ENCODE peak calls at places on chromosomes 1 and 21, in six cellular contexts. W, J, U, E, D and B are unnamed samples. For H3K27me3, the result is how much of the 10 kb centered on the place peaks cover.

GRCh38 chr1:230749150-230749549 is 2.0 kb downstream of the CAPN9 start:
- DNase-seq in W (no peak), J (no peak), U (no peak), E (no peak), D (no peak), B (no peak)

GRCh38 chr1:187513190-187513589 is 684.4 kb downstream of the PLA2G4A start:
- DNase-seq in W (no peak), J (no peak), U (no peak), E (no peak), D (no peak), B (no peak)

GRCh38 chr1:36927826-36928225 is 106.5 kb downstream of the GRIK3 start:
- DNase-seq in W (no peak), J (no peak), U (no peak), E (no peak), D (no peak), B (no peak)

GRCh38 chr1:204647114-204647804 is 38.3 kb downstream of the LRRN2 start:
- DNase-seq in W (no peak), J (no peak), U (peak), E (no peak), D (no peak), B (no peak)

GRCh38 chr1:21705303-21705980 is 36.3 kb upstream of the RAP1GAP start:
- DNase-seq in W (no peak), J (no peak), U (no peak), E (no peak), D (no peak), B (no peak)

GRCh38 chr1:22835920-22836319 is 125.3 kb downstream of the EPHB2 start:
- DNase-seq in W (no peak), J (no peak), U (no peak), E (no peak), D (no peak), B (no peak)

GRCh38 chr1:37486680-37487618 is 12.6 kb downstream of the ZC3H12A start:
- DNase-seq in W (peak), J (peak), U (peak), E (peak), D (peak), B (peak)

GRCh38 chr1:17667641-17668040 is 87.5 kb upstream of the ACTL8 start:
- DNase-seq in W (no peak), J (no peak), U (no peak), E (no peak), D (no peak), B (no peak)

GRCh38 chr1:206551985-206552325 is 44.6 kb downstream of the RASSF5 start:
- DNase-seq in W (peak), J (no peak), U (no peak), E (no peak), D (no peak), B (no peak)

GRCh38 chr1:104132386-104132973 is 382.8 kb downstream of the AMY1C start:
- DNase-seq in W (no peak), J (no peak), U (peak), E (peak), D (no peak), B (no peak)

GRCh38 chr1:110207831-110208230 is 2.3 kb upstream of the KCNC4 start:
- DNase-seq in W (peak), J (peak), U (peak), E (peak), D (peak), B (peak)

GRCh38 chr1:169797281-169797680 is 2.6 kb upstream of the METTL18 start:
- DNase-seq in W (no peak), J (no peak), U (no peak), E (no peak), D (no peak), B (no peak)

GRCh38 chr1:67618285-67619018 is 66.5 kb upstream of the GADD45A start:
- DNase-seq in W (no peak), J (peak), U (peak), E (no peak), D (peak), B (peak)

GRCh38 chr1:231357187-231357772 is 19.2 kb downstream of the SPRTN start:
- DNase-seq in W (no peak), J (no peak), U (no peak), E (no peak), D (no peak), B (no peak)

GRCh38 chr21:44567481-44568171 is 5.9 kb upstream of the KRTAP10-4 start:
- DNase-seq in W (no peak), J (no peak), U (no peak), E (no peak), D (no peak), B (peak)

GRCh38 chr1:196538473-196538872 is 69.8 kb downstream of the KCNT2 start:
- DNase-seq in W (no peak), J (no peak), U (no peak), E (peak), D (no peak), B (no peak)

GRCh38 chr1:247411583-247412295 is 4.2 kb upstream of the NLRP3 start:
- DNase-seq in W (no peak), J (no peak), U (no peak), E (no peak), D (no peak), B (no peak)

GRCh38 chr1:201925961-201926585 is 20.3 kb downstream of the LMOD1 start:
- DNase-seq in W (no peak), J (no peak), U (peak), E (peak), D (no peak), B (no peak)

GRCh38 chr1:9465640-9466039 is 73.6 kb upstream of the SLC25A33 start:
- DNase-seq in W (no peak), J (no peak), U (no peak), E (no peak), D (no peak), B (no peak)

GRCh38 chr1:234901491-234902049 is 227.1 kb downstream of the TOMM20 start:
- DNase-seq in W (no peak), J (no peak), U (peak), E (no peak), D (no peak), B (no peak)

GRCh38 chr1:84073266-84073665 is 70.8 kb upstream of the PRKACB start:
- DNase-seq in W (no peak), J (no peak), U (peak), E (no peak), D (no peak), B (no peak)

GRCh38 chr1:171470726-171471125 is 14.6 kb upstream of the PRRC2C start:
- DNase-seq in W (no peak), J (no peak), U (no peak), E (no peak), D (no peak), B (no peak)
- TF ChIP-seq CTCF in W (no peak), J (no peak), U (no peak), E (no peak), D (no peak), B (no peak)

GRCh38 chr1:25554886-25555752 is 11.7 kb downstream of the LDLRAP1 start:
- DNase-seq in W (no peak), J (no peak), U (peak), E (no peak), D (no peak), B (no peak)
- H3K27ac ChIP-seq in W (peak), J (no peak), U (no peak), E (no peak), D (no peak), B (no peak)

GRCh38 chr1:203300441-203301330 is 4.6 kb upstream of the BTG2 start:
- DNase-seq in W (no peak), J (no peak), U (no peak), E (no peak), D (no peak), B (no peak)
- H3K27me3 ChIP-seq in W (under half), J (under half), U (under half), E (under half), D (under half), B (under half)

DNA sequence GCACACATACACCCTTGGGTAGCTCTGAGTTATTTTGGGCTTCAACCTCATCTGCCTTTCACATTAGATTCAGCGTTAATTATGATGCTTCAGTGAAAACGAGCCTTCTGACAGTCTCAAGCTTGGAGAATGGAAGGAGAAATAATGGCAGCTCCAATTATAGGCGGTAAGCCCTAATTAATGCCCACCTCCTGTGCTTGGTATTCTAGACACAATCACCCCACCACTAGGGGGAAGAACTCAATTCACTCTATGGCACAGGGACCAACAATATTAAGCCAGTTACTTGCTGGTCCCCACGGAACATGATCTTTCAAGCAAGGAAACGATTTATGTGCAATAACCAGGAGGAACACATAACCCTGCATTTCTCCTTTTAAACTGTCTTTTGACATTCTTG is 397.9 kb downstream of the BRINP2 start:
- DNase-seq in W (no peak), J (no peak), U (no peak), E (no peak), D (no peak), B (no peak)
- TF ChIP-seq CTCF in W (no peak), J (no peak), U (no peak), E (peak), D (no peak), B (no peak)

DNA sequence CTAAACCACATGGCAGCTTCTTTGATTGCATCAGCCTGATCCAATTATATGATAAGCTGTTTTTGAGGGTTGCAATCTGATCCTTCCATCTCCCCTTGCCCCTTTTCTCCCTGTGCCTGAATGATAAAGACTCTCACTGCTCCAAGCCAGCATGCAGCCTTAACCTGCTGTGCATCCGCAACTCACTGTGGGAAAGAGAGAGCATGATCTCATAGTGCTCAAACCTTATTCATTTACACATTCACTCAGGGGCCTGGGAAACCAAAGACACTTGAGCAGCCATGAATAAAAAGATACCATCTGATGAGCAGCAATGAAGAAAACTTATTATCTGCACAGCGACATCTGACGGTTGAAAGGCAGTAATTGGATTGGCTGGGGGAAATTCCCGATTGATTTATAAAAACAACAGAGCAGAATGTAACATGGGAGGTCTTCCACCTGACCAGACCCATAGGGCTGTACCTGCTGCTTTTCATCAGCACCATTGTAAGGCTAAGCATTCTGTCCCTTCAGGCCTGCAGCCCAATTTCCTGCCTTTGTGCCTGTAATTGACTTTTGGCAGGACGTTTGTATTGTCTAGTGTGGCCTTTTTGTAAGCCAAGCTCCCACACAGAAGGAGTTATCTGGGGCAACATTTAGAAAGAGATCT is 62.5 kb downstream of the KIAA0040 start:
- DNase-seq in W (no peak), J (no peak), U (no peak), E (peak), D (no peak), B (no peak)
- H3K27ac ChIP-seq in W (no peak), J (no peak), U (no peak), E (no peak), D (no peak), B (no peak)

DNA sequence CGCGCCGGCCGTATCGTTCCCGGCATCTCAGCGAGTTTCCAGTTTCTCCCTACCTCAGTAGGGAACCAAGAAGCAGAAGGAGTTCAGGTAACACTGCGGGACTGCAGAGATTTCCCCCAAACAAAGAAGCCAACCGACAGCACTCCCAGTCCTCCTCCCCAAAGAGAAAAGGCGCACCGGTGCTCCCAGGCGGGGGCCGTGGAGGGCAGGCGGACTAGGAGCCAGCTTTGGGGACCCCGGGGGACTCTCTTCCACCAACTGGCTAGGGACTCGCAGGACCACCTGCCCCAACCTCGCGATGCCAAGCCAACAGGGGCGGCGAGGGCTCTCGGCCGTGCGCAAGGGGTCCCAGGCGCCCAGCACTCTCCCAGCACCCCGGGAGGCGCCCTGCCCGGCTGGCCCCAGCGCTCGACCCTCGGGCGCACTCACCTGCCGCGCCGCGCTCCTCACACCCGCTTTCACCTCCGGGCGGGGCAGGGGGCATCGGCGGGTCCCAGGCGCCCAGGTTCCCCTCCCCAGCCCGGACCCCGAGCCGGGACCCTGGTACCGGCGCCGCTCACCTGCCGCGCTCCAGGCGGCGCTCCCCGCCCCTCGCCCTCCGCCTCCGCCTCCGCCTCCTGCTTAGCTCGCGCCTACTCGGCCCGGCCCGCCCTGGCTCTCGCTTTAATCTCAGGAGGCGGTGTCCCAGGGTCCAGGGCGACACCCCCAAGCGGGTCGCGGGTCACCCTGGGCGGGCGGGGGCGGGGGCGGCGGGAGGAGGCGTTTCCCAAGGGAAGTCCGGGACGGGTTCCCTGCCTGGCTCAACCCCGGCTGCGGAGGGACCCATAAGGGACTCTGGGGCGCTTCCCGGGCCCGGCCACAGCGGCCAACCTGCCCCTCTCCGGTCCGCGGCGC is at the start of gene TMPRSS2:
- DNase-seq in W (no peak), J (no peak), U (no peak), E (peak), D (no peak), B (no peak)
- H3K27me3 ChIP-seq in W (under half), J (half or more), U (half or more), E (under half), D (under half), B (under half)

GRCh38 chr1:65063025-65063424 is 85.0 kb upstream of the AK4 start:
- DNase-seq in W (no peak), J (no peak), U (no peak), E (no peak), D (no peak), B (no peak)
- TF ChIP-seq CTCF in W (peak), J (no peak), U (no peak), E (peak), D (no peak), B (no peak)

DNA sequence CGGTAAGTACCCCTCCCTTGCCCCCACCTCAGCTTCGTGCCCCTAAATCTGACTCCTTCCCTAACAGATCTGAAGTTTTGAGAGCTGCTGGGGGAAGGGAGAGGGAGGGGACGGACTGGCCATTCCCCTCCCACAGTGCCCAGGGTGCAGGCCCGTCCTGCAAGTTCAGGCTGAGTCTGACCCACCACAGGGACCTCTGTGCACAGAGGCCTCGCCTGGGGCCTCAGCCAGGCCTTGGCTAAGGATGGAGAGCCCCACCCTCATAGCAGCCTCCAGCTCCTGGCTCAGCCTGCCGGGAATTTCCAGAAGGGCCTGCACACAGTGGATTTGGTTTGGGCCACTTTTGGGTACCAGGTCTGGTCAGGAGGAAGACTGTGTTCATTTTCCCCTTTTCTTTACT is 31.2 kb upstream of the TNFRSF1B start:
- DNase-seq in W (no peak), J (no peak), U (no peak), E (no peak), D (peak), B (peak)
- H3K27ac ChIP-seq in W (no peak), J (no peak), U (no peak), E (no peak), D (no peak), B (no peak)

GRCh38 chr1:47465605-47466004 is 27.8 kb downstream of the FOXD2 start:
- DNase-seq in W (no peak), J (no peak), U (no peak), E (no peak), D (no peak), B (no peak)
- H3K27me3 ChIP-seq in W (under half), J (under half), U (under half), E (under half), D (under half), B (under half)